ENCODE peak calls at places on chromosomes 4 and X, in four cellular contexts. U is OCI-M1; J is NCI-H526 treated with DMSO at 0.1 percent for 48 hours; Z is stimulated activated CD4-positive, alpha-beta T cell treated with anti-CD3 and anti-CD28 coated beads, Interleukin-4, amount 100 ng/mL, for 24 hours. L is an unnamed sample.
A peak's percentile ranks its signal among the peaks of the same experiment; 100 is the strongest.

GRCh38 chr4:123788577-123788976 is 392.0 kb downstream of the SPRY1 start:
- DNase-seq in U (no peak), J (no peak), Z (no peak), L (no peak)

GRCh38 chrX:104659037-104659744 is 93.2 kb downstream of the IL1RAPL2 start:
- DNase-seq in U (no peak), J (no peak), Z (no peak), L (no peak)

GRCh38 chr4:3786196-3786869 is 20.1 kb downstream of the ADRA2C start:
- DNase-seq in U (no peak), J (no peak), Z (no peak), L (no peak)

GRCh38 chr4:187606581-187606980 is 389.0 kb upstream of the ZFP42 start:
- DNase-seq in U (peak; percentile 79), J (peak; percentile 15), Z (no peak), L (peak; percentile 37)

GRCh38 chr4:183932576-183932975 is 27.5 kb downstream of the STOX2 start:
- DNase-seq in U (no peak), J (no peak), Z (no peak), L (no peak)

GRCh38 chrX:30349946-30350345 is 40.8 kb upstream of the NR0B1 start:
- DNase-seq in U (no peak), J (no peak), Z (no peak), L (no peak)

GRCh38 chrX:136647969-136648368 is at the start of gene CD40LG:
- DNase-seq in U (no peak), J (no peak), Z (peak; percentile 45), L (no peak)

GRCh38 chrX:106177106-106177981 is 9.2 kb downstream of the PWWP3B start:
- DNase-seq in U (no peak), J (peak; percentile 30), Z (no peak), L (no peak)

L was measured in Kasumi-1.